ENCODE peak calls at places on chromosomes 1 and 21, in six cellular contexts. P, Z, K, V, D and F are unnamed samples.

GRCh38 chr21:26557106-26557505 is 16.0 kb downstream of the CYYR1 start:
- DNase-seq in P (no peak), D (no peak), V (no peak), K (no peak), Z (no peak), F (no peak)

GRCh38 chr1:163571950-163572349 is 250.2 kb downstream of the NUF2 start:
- DNase-seq in K (no peak), D (no peak), P (no peak), V (no peak), Z (no peak), F (no peak)

GRCh38 chr1:51978099-51978498 is 12.4 kb downstream of the RAB3B start:
- DNase-seq in P (no peak), Z (no peak), V (no peak), K (no peak), D (no peak), F (no peak)

GRCh38 chr1:18735369-18735997 is 104.8 kb downstream of the PAX7 start:
- DNase-seq in Z (no peak), D (no peak), P (no peak), V (no peak), K (no peak), F (no peak)

GRCh38 chr1:200784576-200784975 is 45.9 kb downstream of the CAMSAP2 start:
- DNase-seq in P (no peak), V (no peak), D (peak), Z (no peak), K (no peak), F (no peak)

GRCh38 chr1:15919316-15919715 is 56.6 kb downstream of the ZBTB17 start:
- DNase-seq in Z (no peak), V (no peak), K (peak), D (peak), P (no peak), F (peak)

GRCh38 chr1:203289281-203289981 is 15.9 kb upstream of the BTG2 start:
- DNase-seq in D (no peak), K (no peak), Z (peak), V (peak), P (no peak), F (no peak)

GRCh38 chr1:177023249-177023648 is 141.3 kb downstream of the ASTN1 start:
- DNase-seq in V (no peak), P (no peak), Z (peak), D (no peak), K (no peak), F (no peak)

GRCh38 chr1:160993544-160993943 is 27.4 kb downstream of the F11R start:
- DNase-seq in Z (no peak), K (peak), P (no peak), V (no peak), D (peak), F (peak)

GRCh38 chr1:219202567-219202966 is 28.9 kb downstream of the LYPLAL1 start:
- DNase-seq in K (no peak), V (no peak), D (no peak), P (no peak), Z (no peak), F (no peak)

GRCh38 chr1:244843148-244843978 is 7.9 kb downstream of the COX20 start:
- DNase-seq in Z (no peak), K (no peak), V (no peak), P (no peak), D (no peak), F (no peak)

GRCh38 chr1:236311040-236311439 is 29.3 kb upstream of the ERO1B start:
- DNase-seq in P (no peak), K (no peak), Z (no peak), V (no peak), D (no peak), F (no peak)

GRCh38 chr1:119988316-119989067 is 81.0 kb downstream of the NOTCH2 start:
- DNase-seq in K (no peak), P (no peak), V (no peak), Z (no peak), D (no peak), F (no peak)

GRCh38 chr1:59743324-59744108 is 71.2 kb upstream of the HOOK1 start:
- DNase-seq in Z (no peak), K (no peak), D (no peak), P (no peak), V (no peak), F (no peak)

GRCh38 chr1:15128520-15129313 is 24.8 kb upstream of the TMEM51 start:
- DNase-seq in Z (peak), K (peak), P (peak), V (peak), D (peak), F (peak)

GRCh38 chr1:241654641-241655040 is 2.6 kb downstream of the WDR64 start:
- DNase-seq in V (no peak), P (no peak), K (no peak), Z (no peak), D (no peak), F (no peak)

GRCh38 chr1:222940903-222941302 is 126.1 kb downstream of the DISP1 start:
- DNase-seq in D (no peak), P (no peak), K (no peak), V (no peak), Z (no peak), F (no peak)

GRCh38 chr1:110774398-110774797 is 98.5 kb upstream of the CD53 start:
- DNase-seq in V (no peak), Z (no peak), K (no peak), P (no peak), D (no peak), F (no peak)

GRCh38 chr1:71295340-71295739 is 214.5 kb upstream of the ZRANB2 start:
- DNase-seq in Z (no peak), K (no peak), V (no peak), D (no peak), P (no peak), F (no peak)